ENCODE peak calls at places on chromosomes 13 and 19, in eight cellular contexts. U is PC-3, O is psoas muscle, D is endodermal cell, V is fibroblast of pulmonary artery, Q is SK-N-SH, M is heart right ventricle, C is heart left ventricle. J is an unnamed sample.

GRCh38 chr19:1276620-1277007 is 1.3 kb downstream of the FAM174C start:
- DNase-seq in V (no peak), Q (no peak), D (no peak), C (no peak), U (no peak), O (no peak), M (no peak), J (no peak)

GRCh38 chr13:52156724-52157251 is 2.6 kb downstream of the NEK3 start:
- DNase-seq in O (no peak), D (no peak), U (no peak), C (no peak), V (peak; percentile 30), M (no peak), Q (no peak), J (peak; percentile 42)

GRCh38 chr13:50366488-50367174 is 351.4 kb downstream of the KCNRG start:
- DNase-seq in V (no peak), Q (peak; percentile 32), U (peak; percentile 16), C (no peak), O (no peak), M (no peak), D (no peak), J (no peak)

GRCh38 chr13:106533940-106534843 is 1.3 kb downstream of the EFNB2 start:
- DNase-seq in C (peak; percentile 33), V (peak; percentile 69), D (peak; percentile 79), U (peak; percentile 56), Q (peak; percentile 64), O (peak; percentile 30), M (peak; percentile 53), J (peak; percentile 77)

GRCh38 chr19:38265213-38265861 is 964 bp downstream of the SPINT2 start:
- DNase-seq in D (peak; percentile 73), C (no peak), V (no peak), U (peak; percentile 40), M (no peak), Q (no peak), O (no peak), J (no peak)

GRCh38 chr13:29479716-29480492 is 115.6 kb downstream of the SLC7A1 start:
- DNase-seq in C (no peak), O (no peak), U (no peak), Q (no peak), M (no peak), D (peak; percentile 52), V (peak; percentile 22), J (no peak)

GRCh38 chr19:467554-467953 is 6.7 kb upstream of the SHC2 start:
- DNase-seq in O (no peak), D (no peak), V (no peak), U (no peak), C (no peak), Q (no peak), M (no peak), J (no peak)

GRCh38 chr13:27851481-27851880 is 59.2 kb downstream of the GSX1 start:
- DNase-seq in U (no peak), O (no peak), D (no peak), C (no peak), Q (no peak), M (no peak), V (no peak), J (no peak)

GRCh38 chr13:110346661-110347067 is 39.6 kb downstream of the COL4A2 start:
- DNase-seq in M (no peak), D (no peak), V (no peak), O (no peak), U (peak; percentile 90), C (no peak), Q (no peak), J (no peak)

GRCh38 chr19:35116085-35116801 is 620 bp downstream of the FXYD3 start:
- DNase-seq in U (peak; percentile 76), V (no peak), O (no peak), C (no peak), Q (no peak), M (no peak), D (no peak), J (no peak)

GRCh38 chr19:54434112-54434861 is 14.7 kb upstream of the LENG8 start:
- DNase-seq in Q (peak; percentile 13), M (no peak), D (no peak), C (no peak), U (no peak), O (no peak), V (no peak), J (no peak)

GRCh38 chr13:94825507-94825906 is 113.2 kb upstream of the SOX21 start:
- DNase-seq in C (peak; percentile 57), O (peak; percentile 52), D (peak; percentile 87), V (peak; percentile 55), U (no peak), Q (peak; percentile 7), M (peak; percentile 27), J (peak; percentile 44)

GRCh38 chr13:111411186-111411858 is 90.9 kb downstream of the TEX29 start:
- DNase-seq in M (no peak), U (no peak), O (no peak), Q (no peak), C (no peak), D (no peak), V (no peak), J (no peak)

GRCh38 chr13:44976196-44976595 is 13.1 kb downstream of the NUFIP1 start:
- DNase-seq in V (no peak), D (no peak), C (no peak), U (no peak), M (no peak), O (no peak), Q (no peak), J (no peak)

GRCh38 chr19:10044390-10044789 is 31.1 kb downstream of the RDH8 start:
- DNase-seq in Q (no peak), V (no peak), U (no peak), M (no peak), C (no peak), O (no peak), D (no peak), J (no peak)

GRCh38 chr13:109740721-109741120 is 45.7 kb downstream of the IRS2 start:
- DNase-seq in U (no peak), D (peak; percentile 17), C (no peak), Q (no peak), V (no peak), M (no peak), O (no peak), J (no peak)

GRCh38 chr13:48594080-48594815 is 59.5 kb upstream of the CYSLTR2 start:
- DNase-seq in M (no peak), O (no peak), V (no peak), D (peak; percentile 61), C (no peak), U (no peak), Q (no peak), J (no peak)

GRCh38 chr13:92821324-92821723 is 405.3 kb upstream of the GPC6 start:
- DNase-seq in C (no peak), Q (no peak), U (no peak), M (no peak), O (no peak), D (no peak), V (no peak), J (no peak)

GRCh38 chr19:10417598-10418280 is 2.6 kb upstream of the PDE4A start:
- DNase-seq in V (no peak), D (peak; percentile 83), M (no peak), O (no peak), C (no peak), Q (peak; percentile 39), U (peak; percentile 30), J (no peak)

GRCh38 chr13:40350283-40350992 is 316.0 kb downstream of the FOXO1 start:
- DNase-seq in M (no peak), C (no peak), D (no peak), Q (no peak), O (peak; percentile 39), V (peak; percentile 46), U (no peak), J (no peak)

GRCh38 chr13:83449666-83450395 is 432.4 kb downstream of the SLITRK1 start:
- DNase-seq in M (no peak), V (peak; percentile 50), Q (no peak), D (no peak), O (no peak), C (no peak), U (peak; percentile 72), J (peak; percentile 58)

GRCh38 chr13:112690242-112690943 is 555 bp downstream of the ATP11A start:
- DNase-seq in C (peak; percentile 53), D (peak; percentile 80), O (peak; percentile 56), U (no peak), M (peak; percentile 60), V (peak; percentile 35), Q (peak; percentile 84), J (peak; percentile 26)

GRCh38 chr19:48332351-48332661 is 7.0 kb downstream of the EMP3 start:
- DNase-seq in D (no peak), V (no peak), O (no peak), M (no peak), Q (no peak), U (no peak), C (no peak), J (no peak)
- H3K4me3 ChIP-seq in D (peak overlapping the region; percentile 56), V (peak overlapping the region; percentile 22), O (peak overlapping the region; percentile 64), M (peak overlapping the region; percentile 31), Q (peak overlapping the region; percentile 36), U (peak overlapping the region; percentile 55), C (peak overlapping the region; percentile 63), J (no peak overlapping the region)

DNA sequence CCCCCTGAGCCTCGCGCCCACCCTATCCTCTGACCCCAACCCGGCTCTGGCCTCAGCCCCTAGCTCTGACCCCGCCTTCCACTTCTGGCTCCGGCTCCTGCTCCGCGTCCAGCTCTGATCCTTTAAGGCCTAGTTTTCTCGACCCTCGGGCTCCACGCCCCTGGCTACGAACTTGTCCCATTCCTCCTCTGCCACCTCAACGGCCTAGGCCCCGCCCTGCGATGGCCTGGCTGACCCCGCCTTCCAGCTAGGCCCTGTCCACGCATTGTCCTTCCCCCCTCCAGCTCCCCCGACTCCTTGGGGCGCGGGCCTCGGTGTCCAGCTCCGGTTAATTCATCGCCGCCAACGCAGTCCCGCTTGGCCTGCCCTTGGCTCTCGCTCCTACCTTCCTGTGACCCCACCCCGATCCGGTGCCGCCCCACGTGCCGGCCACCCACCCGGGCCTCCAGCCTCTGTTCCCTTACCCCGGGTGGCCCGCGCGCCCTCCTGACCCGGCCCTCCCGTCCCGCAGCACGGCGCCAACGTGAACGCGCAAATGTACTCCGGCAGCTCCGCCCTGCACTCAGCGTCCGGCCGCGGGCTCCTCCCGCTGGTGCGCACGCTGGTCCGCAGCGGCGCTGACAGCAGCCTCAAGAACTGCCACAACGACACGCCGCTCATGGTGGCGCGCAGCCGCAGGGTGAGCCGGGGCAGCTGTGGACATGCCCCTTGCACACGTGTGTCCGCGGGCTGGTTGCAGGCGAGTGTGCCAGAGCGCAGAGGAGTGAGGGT is 9.4 kb downstream of the BCL3 start:
- DNase-seq in U (no peak), Q (peak; percentile 87), C (peak; percentile 87), V (peak; percentile 56), M (peak; percentile 87), O (peak; percentile 85), D (peak; percentile 90), J (peak; percentile 66)
- H3K4me3 ChIP-seq in U (no peak overlapping the region), Q (no peak overlapping the region), C (peak overlapping the region; percentile 58), V (peak overlapping the region; percentile 47), M (peak overlapping the region; percentile 40), O (peak overlapping the region; percentile 64), D (peak overlapping the region; percentile 78), J (peak overlapping the region; percentile 51)

GRCh38 chr19:30718728-30719127 is 346.5 kb downstream of the ZNF536 start:
- DNase-seq in M (no peak), Q (peak; percentile 53), O (no peak), D (no peak), C (no peak), V (no peak), U (no peak), J (no peak)
- H3K4me3 ChIP-seq in M (peak overlapping the region; percentile 52), Q (no peak overlapping the region), O (peak overlapping the region; percentile 78), D (no peak overlapping the region), C (peak overlapping the region; percentile 64), V (peak overlapping the region; percentile 57), U (no peak overlapping the region), J (no peak overlapping the region)

DNA sequence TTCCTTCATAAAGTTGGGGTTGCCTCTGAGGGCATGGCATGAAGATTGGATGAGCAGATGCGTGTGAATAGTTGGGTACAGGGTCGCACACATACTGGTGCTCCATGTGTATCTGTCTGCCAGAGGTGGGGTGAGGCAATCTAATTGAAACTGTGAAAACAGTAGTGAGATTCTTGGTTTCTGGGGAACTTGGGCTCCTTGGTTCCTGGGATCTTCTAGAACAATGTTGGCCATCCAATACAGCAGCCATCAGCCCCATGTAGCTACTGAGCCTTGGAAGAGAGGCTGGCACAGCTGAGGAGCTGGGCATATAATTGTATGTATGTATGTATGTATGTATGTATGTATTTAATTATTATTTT is 616 bp downstream of the FCHO1 start:
- DNase-seq in D (no peak), U (no peak), Q (no peak), V (no peak), C (no peak), O (no peak), M (no peak), J (no peak)
- H3K4me3 ChIP-seq in D (no peak overlapping the region), U (no peak overlapping the region), Q (no peak overlapping the region), V (no peak overlapping the region), C (peak overlapping the region; percentile 54), O (no peak overlapping the region), M (no peak overlapping the region), J (no peak overlapping the region)

J was measured in astrocyte of the spinal cord.